ENCODE peak calls at places on chromosomes 13 and 19, in five cellular contexts. G is C1 segment of cervical spinal cord, B is uterus, V is fibroblast of the conjunctiva, S is LoVo. K is an unnamed sample.

GRCh38 chr13:114142640-114143490 is 10.4 kb upstream of the RASA3 start:
- DNase-seq in G (no peak), B (no peak), V (no peak), S (no peak), K (no peak)

GRCh38 chr13:75637101-75637774 is 1.1 kb downstream of the LMO7 start:
- DNase-seq in G (no peak), B (no peak), V (no peak), S (no peak), K (no peak)

GRCh38 chr19:29881386-29881785 is 60.7 kb upstream of the URI1 start:
- DNase-seq in G (no peak), B (no peak), V (no peak), S (no peak), K (no peak)

GRCh38 chr19:54905411-54905810 is 537 bp upstream of the NCR1 start:
- DNase-seq in G (no peak), B (no peak), V (no peak), S (no peak), K (no peak)

GRCh38 chr19:43595999-43596841 is at the start of the genes IRGQ and ZNF576:
- DNase-seq in G (peak), B (peak), V (peak), S (peak), K (peak)

GRCh38 chr13:90968510-90968909 is 379.0 kb upstream of the MIR17HG start:
- DNase-seq in G (no peak), B (no peak), V (no peak), S (peak), K (peak)

GRCh38 chr19:14167013-14167593 is 30.7 kb upstream of the ASF1B start:
- DNase-seq in G (no peak), B (no peak), V (no peak), S (no peak), K (no peak)

GRCh38 chr13:107450426-107450825 is 764.9 kb downstream of the LIG4 start:
- DNase-seq in G (no peak), B (no peak), V (no peak), S (no peak), K (no peak)

GRCh38 chr13:109274188-109274821 is 512.1 kb downstream of the IRS2 start:
- DNase-seq in G (no peak), B (no peak), V (peak), S (peak), K (no peak)

GRCh38 chr13:49452725-49453457 is 8.8 kb downstream of the SETDB2 start:
- DNase-seq in G (no peak), B (no peak), V (no peak), S (no peak), K (no peak)

GRCh38 chr19:46269085-46269484 is 27.8 kb upstream of the HIF3A start:
- DNase-seq in G (no peak), B (no peak), V (no peak), S (no peak), K (no peak)

GRCh38 chr19:50330365-50331078 is 1.3 kb upstream of the KCNC3 start:
- DNase-seq in G (peak), B (peak), V (no peak), S (peak), K (peak)

GRCh38 chr19:46513461-46514236 is 18.0 kb upstream of the PNMA8B start:
- DNase-seq in G (peak), B (peak), V (peak), S (peak), K (peak)

GRCh38 chr19:49957262-49957915 is 3.6 kb downstream of the SIGLEC11 start:
- DNase-seq in G (no peak), B (no peak), V (no peak), S (no peak), K (no peak)